ENCODE peak calls at places on chromosomes 5 and 9, in seven cellular contexts. D, P, J, H, M, E and L are unnamed samples.
A peak's percentile ranks its signal among the peaks of the same experiment; 100 is the strongest.

GRCh38 chr5:116668361-116668760 is 93.7 kb upstream of the SEMA6A start:
- DNase-seq in D (no peak), M (no peak), H (no peak), J (no peak), E (no peak), P (no peak), L (no peak)

GRCh38 chr5:91456928-91457571 is 73.9 kb upstream of the ARRDC3 start:
- DNase-seq in J (no peak), P (no peak), E (no peak), M (no peak), D (no peak), H (no peak), L (no peak)

GRCh38 chr5:178117911-178118310 is 4.6 kb downstream of the N4BP3 start:
- DNase-seq in P (no peak), D (no peak), E (no peak), J (no peak), H (no peak), M (no peak), L (no peak)

GRCh38 chr9:130448035-130448624 is 3.4 kb downstream of the ASS1 start:
- DNase-seq in J (no peak), M (no peak), H (no peak), D (no peak), P (no peak), E (no peak), L (no peak)

GRCh38 chr5:168413062-168413461 is 73.2 kb upstream of the RARS1 start:
- DNase-seq in D (no peak), M (no peak), J (no peak), H (no peak), P (peak; percentile 91), E (no peak), L (no peak)

GRCh38 chr5:37071901-37072581 is 177.1 kb downstream of the CPLANE1 start:
- DNase-seq in J (no peak), H (no peak), P (peak; percentile 73), M (no peak), E (no peak), D (no peak), L (no peak)

GRCh38 chr9:6055213-6055612 is 39.8 kb upstream of the RANBP6 start:
- DNase-seq in M (no peak), J (no peak), H (no peak), E (peak; percentile 73), P (peak; percentile 90), D (no peak), L (no peak)

GRCh38 chr5:76473676-76474075 is 70.6 kb downstream of the IQGAP2 start:
- DNase-seq in H (peak; percentile 38), J (no peak), D (no peak), E (no peak), M (no peak), P (no peak), L (no peak)

GRCh38 chr5:101429241-101429640 is 526.2 kb upstream of the ST8SIA4 start:
- DNase-seq in H (no peak), E (no peak), J (no peak), P (peak; percentile 21), D (no peak), M (no peak), L (no peak)

GRCh38 chr9:93089481-93089991 is 6.5 kb upstream of the CARD19 start:
- DNase-seq in D (peak; percentile 24), P (no peak), J (no peak), E (peak; percentile 45), M (no peak), H (no peak), L (peak; percentile 52)

GRCh38 chr9:93089024-93089423 is 7.0 kb upstream of the CARD19 start:
- DNase-seq in E (no peak), D (no peak), P (no peak), J (no peak), H (no peak), M (no peak), L (no peak)

GRCh38 chr9:93091453-93092081 is 4.5 kb upstream of the CARD19 start:
- DNase-seq in J (no peak), D (peak; percentile 61), P (peak; percentile 78), M (no peak), H (no peak), E (peak; percentile 39), L (peak; percentile 63)

GRCh38 chr9:93091056-93091452 is 5.0 kb upstream of the CARD19 start:
- DNase-seq in E (peak; percentile 7), P (no peak), M (no peak), J (no peak), H (no peak), D (peak; percentile 4), L (peak; percentile 13)

DNA sequence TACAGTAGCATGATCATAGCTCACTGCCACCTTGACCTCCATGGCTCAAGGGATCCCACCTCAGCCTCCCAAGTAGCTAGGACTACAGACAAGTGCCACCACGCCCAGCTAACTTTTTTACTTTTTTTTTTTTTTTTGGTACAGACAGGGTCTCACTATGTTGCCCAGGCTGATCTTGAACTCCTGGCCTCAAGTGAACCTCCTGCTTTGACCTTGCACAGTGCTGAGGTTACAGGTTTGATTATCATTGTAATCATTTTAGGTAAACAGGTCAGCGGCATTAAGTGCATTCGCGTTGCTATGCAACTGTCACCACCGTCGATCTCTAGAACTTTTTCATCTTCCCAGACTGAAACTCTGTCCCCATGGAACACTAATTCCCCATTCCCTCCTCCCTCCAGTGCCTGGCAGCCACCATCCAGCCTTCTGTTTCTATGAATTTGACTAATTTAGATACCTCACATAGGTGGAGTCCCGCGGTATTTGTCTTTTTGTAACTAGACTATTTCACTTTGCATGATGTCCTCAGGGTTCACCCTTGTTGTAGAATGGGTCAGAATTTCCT is 5.8 kb upstream of the CARD19 start:
- DNase-seq in D (peak; percentile 9), P (no peak), H (no peak), J (no peak), M (no peak), E (peak; percentile 20), L (peak; percentile 3)
- H3K4me1 ChIP-seq in D (no peaks in the 10 kb centered on the region), P (peaks cover 5% of the 10 kb centered on the region), H (peaks cover 24% of the 10 kb centered on the region), J (peaks cover 5% of the 10 kb centered on the region), M (peaks cover 4% of the 10 kb centered on the region), E (no peaks in the 10 kb centered on the region), L (peaks cover 25% of the 10 kb centered on the region)

GRCh38 chr5:173689713-173690360 is 73.4 kb upstream of the BOD1 start:
- DNase-seq in H (no peak), P (no peak), E (peak; percentile 63), D (no peak), J (no peak), M (no peak), L (no peak)
- H3K4me3 ChIP-seq in H (no peak overlapping the region), P (no peak overlapping the region), E (no peak overlapping the region), D (no peak overlapping the region), J (no peak overlapping the region), M (no peak overlapping the region), L (no peak overlapping the region)

DNA sequence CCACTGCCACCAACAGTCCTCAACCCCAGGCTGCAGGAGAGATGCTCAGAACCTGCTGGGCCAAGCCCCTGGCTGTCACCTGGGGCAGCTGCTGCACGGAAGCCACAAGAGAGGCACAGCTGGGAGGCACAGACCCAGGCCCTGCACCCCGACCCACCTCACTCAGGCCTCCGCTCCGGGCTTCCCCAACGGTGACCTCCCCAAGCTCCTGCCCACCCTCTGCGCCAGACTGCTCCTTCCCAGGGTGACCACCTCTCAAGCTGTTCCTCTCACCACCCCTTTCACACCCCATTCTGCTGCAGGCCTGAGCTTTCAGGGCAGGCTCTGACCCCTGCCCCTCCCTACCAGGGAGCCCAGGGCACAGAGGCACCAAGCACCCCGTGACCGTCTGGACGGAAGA is 33.0 kb downstream of the VAV2 start:
- DNase-seq in E (no peak), H (no peak), J (peak; percentile 5), D (no peak), P (no peak), M (no peak), L (no peak)
- H3K4me1 ChIP-seq in E (no peaks in the 10 kb centered on the region), H (peaks cover 14% of the 10 kb centered on the region), J (peaks cover 11% of the 10 kb centered on the region), D (no peaks in the 10 kb centered on the region), P (no peaks in the 10 kb centered on the region), M (peaks cover 24% of the 10 kb centered on the region), L (peaks cover 55% of the 10 kb centered on the region)

GRCh38 chr9:12719431-12719830 is 26.2 kb downstream of the TYRP1 start:
- DNase-seq in H (no peak), D (no peak), J (no peak), E (no peak), M (no peak), P (peak; percentile 45), L (no peak)

GRCh38 chr9:12717907-12718306 is 24.7 kb downstream of the TYRP1 start:
- DNase-seq in M (no peak), J (no peak), H (no peak), P (no peak), D (no peak), E (no peak), L (no peak)

GRCh38 chr9:12716823-12717222 is 23.6 kb downstream of the TYRP1 start:
- DNase-seq in E (no peak), D (no peak), H (no peak), M (no peak), J (no peak), P (peak; percentile 29), L (no peak)

GRCh38 chr9:12720551-12720950 is 27.4 kb downstream of the TYRP1 start:
- DNase-seq in E (no peak), D (no peak), J (no peak), P (no peak), M (no peak), H (no peak), L (no peak)

GRCh38 chr9:12718482-12719026 is 25.4 kb downstream of the TYRP1 start:
- DNase-seq in P (peak; percentile 23), E (peak; percentile 85), M (no peak), J (no peak), D (no peak), H (no peak), L (no peak)
- H3K4me3 ChIP-seq in P (no peak overlapping the region), E (no peak overlapping the region), M (no peak overlapping the region), J (no peak overlapping the region), D (no peak overlapping the region), H (no peak overlapping the region), L (no peak overlapping the region)